ENCODE peak calls at places on chromosomes 16 and 17, in four cellular contexts. One of them, this sample, is unnamed.

GRCh38 chr17:5121186-5121841 is 5.5 kb downstream of the USP6 start:
- DNase-seq in PC-3: no peak
- DNase-seq in small intestine: no peak
- DNase-seq in cardiac muscle cell: no peak
- DNase-seq in this sample: no peak

GRCh38 chr16:50102046-50102756 is 36.4 kb downstream of the HEATR3 start:
- DNase-seq in small intestine: no peak
- DNase-seq in cardiac muscle cell: no peak
- DNase-seq in PC-3: no peak
- DNase-seq in this sample: no peak

GRCh38 chr16:87178177-87178863 is 138.9 kb downstream of the C16orf95 start:
- DNase-seq in PC-3: no peak
- DNase-seq in small intestine: no peak
- DNase-seq in cardiac muscle cell: peak; percentile 36
- DNase-seq in this sample: no peak

GRCh38 chr17:59505610-59506276 is 59.7 kb upstream of the DHX40 start:
- DNase-seq in small intestine: no peak
- DNase-seq in PC-3: peak; percentile 66
- DNase-seq in cardiac muscle cell: no peak
- DNase-seq in this sample: no peak

GRCh38 chr16:31253642-31254045 is 6.1 kb upstream of the ITGAM start:
- DNase-seq in PC-3: no peak
- DNase-seq in small intestine: peak; percentile 65
- DNase-seq in cardiac muscle cell: peak; percentile 10
- DNase-seq in this sample: peak; percentile 82

GRCh38 chr17:29954405-29954804 is 13.0 kb downstream of the EFCAB5 start:
- DNase-seq in PC-3: no peak
- DNase-seq in small intestine: no peak
- DNase-seq in cardiac muscle cell: no peak
- DNase-seq in this sample: no peak

GRCh38 chr17:62057696-62058095 is 7.4 kb downstream of the MED13 start:
- DNase-seq in small intestine: no peak
- DNase-seq in PC-3: no peak
- DNase-seq in cardiac muscle cell: no peak
- DNase-seq in this sample: no peak

GRCh38 chr17:68326681-68327080 is 35.4 kb downstream of the ARSG start:
- DNase-seq in cardiac muscle cell: no peak
- DNase-seq in PC-3: no peak
- DNase-seq in small intestine: no peak
- DNase-seq in this sample: no peak

GRCh38 chr17:5931611-5932010 is 138.6 kb upstream of the WSCD1 start:
- DNase-seq in PC-3: no peak
- DNase-seq in small intestine: no peak
- DNase-seq in cardiac muscle cell: no peak
- DNase-seq in this sample: no peak

GRCh38 chr17:39270923-39271322 is 45.2 kb upstream of the STAC2 start:
- DNase-seq in PC-3: peak; percentile 22
- DNase-seq in small intestine: no peak
- DNase-seq in cardiac muscle cell: no peak
- DNase-seq in this sample: no peak

GRCh38 chr17:50501906-50502642 is 6.2 kb upstream of the MYCBPAP start:
- DNase-seq in PC-3: no peak
- DNase-seq in cardiac muscle cell: no peak
- DNase-seq in small intestine: no peak
- DNase-seq in this sample: no peak

GRCh38 chr16:4846503-4846900 is 586 bp downstream of the GLYR1 start:
- DNase-seq in PC-3: peak; percentile 18
- DNase-seq in small intestine: peak; percentile 61
- DNase-seq in cardiac muscle cell: peak; percentile 68
- DNase-seq in this sample: no peak

GRCh38 chr17:50952889-50953288 is 86.7 kb upstream of the TOB1 start:
- DNase-seq in cardiac muscle cell: no peak
- DNase-seq in PC-3: no peak
- DNase-seq in small intestine: no peak
- DNase-seq in this sample: no peak

GRCh38 chr17:65559802-65560627 is 1.4 kb downstream of the AXIN2 start:
- DNase-seq in PC-3: no peak
- DNase-seq in cardiac muscle cell: peak; percentile 76
- DNase-seq in small intestine: no peak
- DNase-seq in this sample: peak; percentile 88

GRCh38 chr17:35407531-35407930 is 24.8 kb downstream of the SLFN12 start:
- DNase-seq in cardiac muscle cell: no peak
- DNase-seq in PC-3: no peak
- DNase-seq in small intestine: no peak
- DNase-seq in this sample: peak; percentile 74

DNA sequence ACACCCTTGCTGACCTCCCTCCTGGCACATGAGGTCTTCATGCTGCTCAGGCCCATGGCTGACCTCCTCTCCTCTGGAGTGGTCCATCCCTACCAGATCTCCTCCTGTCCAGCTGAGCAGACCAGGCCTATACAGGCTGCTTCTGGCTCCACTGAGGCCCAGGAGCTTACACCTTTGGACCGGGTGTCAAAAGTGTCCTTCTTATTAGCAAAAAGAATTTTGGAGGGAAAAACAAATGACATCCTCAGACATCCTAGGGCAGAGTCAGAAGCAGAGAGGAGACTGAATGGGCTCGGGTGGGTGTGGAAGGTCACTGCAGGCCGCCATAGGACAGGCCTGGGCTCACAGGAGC is 38.1 kb downstream of the WSB1 start:
- DNase-seq in PC-3: no peak
- DNase-seq in cardiac muscle cell: no peak
- DNase-seq in small intestine: no peak
- DNase-seq in this sample: peak; percentile 21
- H3K27ac ChIP-seq in PC-3: peak overlapping the region; percentile 83
- H3K27ac ChIP-seq in cardiac muscle cell: peak overlapping the region; percentile 89
- H3K27ac ChIP-seq in small intestine: peak overlapping the region; percentile 97
- H3K27ac ChIP-seq in this sample: peak overlapping the region; percentile 93

DNA sequence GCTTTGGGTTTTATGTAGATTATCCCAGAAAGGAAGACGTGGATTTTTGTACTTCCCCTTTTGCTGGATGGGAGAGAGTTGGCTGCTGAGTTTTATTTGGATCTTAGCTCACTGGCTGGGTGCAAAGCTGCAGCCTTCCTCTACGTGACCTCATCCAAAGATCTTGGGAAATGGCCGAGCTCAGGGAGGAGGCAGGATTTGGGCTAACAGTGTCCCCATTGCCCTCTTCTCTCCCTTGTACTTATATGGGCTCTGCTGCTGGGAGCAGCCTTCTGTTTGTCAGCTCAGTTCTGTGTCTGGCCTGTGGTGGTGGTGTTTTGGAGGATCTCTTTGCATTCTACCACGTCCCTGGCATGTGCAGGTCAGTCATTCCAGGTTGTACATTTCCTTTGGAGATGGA is 2.0 kb downstream of the AOC3 start:
- DNase-seq in PC-3: no peak
- DNase-seq in cardiac muscle cell: no peak
- DNase-seq in small intestine: no peak
- DNase-seq in this sample: no peak
- H3K4me3 ChIP-seq in PC-3: no peak overlapping the region
- H3K4me3 ChIP-seq in cardiac muscle cell: no peak overlapping the region
- H3K4me3 ChIP-seq in small intestine: no peak overlapping the region
- H3K4me3 ChIP-seq in this sample: peak overlapping the region; percentile 48

DNA sequence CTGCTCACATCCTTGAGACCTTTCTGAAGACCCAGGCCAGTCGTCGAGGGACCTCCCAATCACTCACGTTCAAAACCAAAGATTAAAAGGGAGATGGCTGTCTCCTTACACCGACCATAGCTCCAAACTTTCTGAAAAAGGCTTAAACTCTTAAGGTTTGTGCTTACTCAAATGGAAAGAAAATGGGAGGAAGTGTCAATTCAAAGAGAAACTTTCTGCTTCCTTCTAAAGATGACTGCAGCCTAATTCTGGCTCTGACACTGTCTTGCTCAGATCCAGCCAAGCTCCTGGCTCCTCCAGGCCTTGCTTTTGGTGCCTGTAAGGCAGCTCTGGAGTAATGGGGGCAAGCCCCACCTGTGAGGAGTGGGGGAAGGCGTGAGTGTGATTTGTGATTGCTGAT is 54.9 kb upstream of the WSB1 start:
- DNase-seq in PC-3: no peak
- DNase-seq in small intestine: no peak
- DNase-seq in cardiac muscle cell: no peak
- DNase-seq in this sample: no peak
- H3K27ac ChIP-seq in PC-3: no peak overlapping the region
- H3K27ac ChIP-seq in small intestine: peak overlapping the region; percentile 57
- H3K27ac ChIP-seq in cardiac muscle cell: no peak overlapping the region
- H3K27ac ChIP-seq in this sample: peak overlapping the region; percentile 66

GRCh38 chr16:22353933-22354541 is 20.4 kb downstream of the CDR2 start:
- DNase-seq in PC-3: no peak
- DNase-seq in small intestine: peak; percentile 35
- DNase-seq in cardiac muscle cell: no peak
- DNase-seq in this sample: no peak
- H3K4me3 ChIP-seq in PC-3: no peak overlapping the region
- H3K4me3 ChIP-seq in small intestine: no peak overlapping the region
- H3K4me3 ChIP-seq in cardiac muscle cell: no peak overlapping the region
- H3K4me3 ChIP-seq in this sample: no peak overlapping the region

GRCh38 chr16:66618588-66618987 is 14.1 kb downstream of the CMTM3 start:
- DNase-seq in small intestine: no peak
- DNase-seq in PC-3: peak; percentile 90
- DNase-seq in cardiac muscle cell: no peak
- DNase-seq in this sample: no peak

GRCh38 chr16:66619036-66619435 is 14.5 kb downstream of the CMTM3 start:
- DNase-seq in cardiac muscle cell: no peak
- DNase-seq in PC-3: no peak
- DNase-seq in small intestine: no peak
- DNase-seq in this sample: no peak

GRCh38 chr16:66620419-66620775 is 15.9 kb downstream of the CMTM3 start:
- DNase-seq in PC-3: no peak
- DNase-seq in cardiac muscle cell: no peak
- DNase-seq in small intestine: no peak
- DNase-seq in this sample: no peak

GRCh38 chr16:66617728-66618127 is 13.2 kb downstream of the CMTM3 start:
- DNase-seq in cardiac muscle cell: peak; percentile 38
- DNase-seq in PC-3: no peak
- DNase-seq in small intestine: no peak
- DNase-seq in this sample: no peak

GRCh38 chr16:66619534-66620418 is 15.3 kb downstream of the CMTM3 start:
- DNase-seq in PC-3: no peak
- DNase-seq in cardiac muscle cell: peak; percentile 77
- DNase-seq in small intestine: no peak
- DNase-seq in this sample: no peak
- H3K27ac ChIP-seq in PC-3: no peak overlapping the region
- H3K27ac ChIP-seq in cardiac muscle cell: peak overlapping the region; percentile 81
- H3K27ac ChIP-seq in small intestine: no peak overlapping the region
- H3K27ac ChIP-seq in this sample: no peak overlapping the region

GRCh38 chr17:48022906-48023305 is 14.7 kb downstream of the COPZ2 start:
- DNase-seq in PC-3: peak; percentile 70
- DNase-seq in small intestine: no peak
- DNase-seq in cardiac muscle cell: no peak
- DNase-seq in this sample: no peak
- H3K4me3 ChIP-seq in PC-3: peak overlapping the region; percentile 65
- H3K4me3 ChIP-seq in small intestine: no peak overlapping the region
- H3K4me3 ChIP-seq in cardiac muscle cell: peak overlapping the region; percentile 21
- H3K4me3 ChIP-seq in this sample: no peak overlapping the region

GRCh38 chr17:19533036-19533717 is 477 bp upstream of the SLC47A1 start:
- DNase-seq in small intestine: no peak
- DNase-seq in PC-3: no peak
- DNase-seq in cardiac muscle cell: no peak
- DNase-seq in this sample: no peak

GRCh38 chr17:19534562-19535149 is 1.0 kb downstream of the SLC47A1 start:
- DNase-seq in cardiac muscle cell: no peak
- DNase-seq in PC-3: no peak
- DNase-seq in small intestine: no peak
- DNase-seq in this sample: no peak

GRCh38 chr17:19531780-19532501 is 1.7 kb upstream of the SLC47A1 start:
- DNase-seq in cardiac muscle cell: no peak
- DNase-seq in small intestine: no peak
- DNase-seq in PC-3: no peak
- DNase-seq in this sample: no peak

GRCh38 chr17:19537116-19537515 is 3.5 kb downstream of the SLC47A1 start:
- DNase-seq in small intestine: no peak
- DNase-seq in PC-3: no peak
- DNase-seq in cardiac muscle cell: no peak
- DNase-seq in this sample: no peak

GRCh38 chr17:19533718-19534561 is at the start of gene SLC47A1:
- DNase-seq in small intestine: no peak
- DNase-seq in cardiac muscle cell: peak; percentile 66
- DNase-seq in PC-3: no peak
- DNase-seq in this sample: peak; percentile 91
- H3K27ac ChIP-seq in small intestine: no peak within 1 kb of the TSS
- H3K27ac ChIP-seq in cardiac muscle cell: no peak within 1 kb of the TSS
- H3K27ac ChIP-seq in PC-3: no peak within 1 kb of the TSS
- H3K27ac ChIP-seq in this sample: peak within 1 kb of the TSS; percentile 41

GRCh38 chr16:10180042-10180770 is 2.0 kb downstream of the GRIN2A start:
- DNase-seq in PC-3: no peak
- DNase-seq in cardiac muscle cell: no peak
- DNase-seq in small intestine: no peak
- DNase-seq in this sample: peak; percentile 79

GRCh38 chr16:10183606-10183959 is 1.4 kb upstream of the GRIN2A start:
- DNase-seq in small intestine: no peak
- DNase-seq in cardiac muscle cell: no peak
- DNase-seq in PC-3: no peak
- DNase-seq in this sample: no peak

GRCh38 chr16:10180771-10181163 is 1.5 kb downstream of the GRIN2A start:
- DNase-seq in PC-3: no peak
- DNase-seq in small intestine: peak; percentile 6
- DNase-seq in cardiac muscle cell: peak; percentile 85
- DNase-seq in this sample: peak; percentile 72

GRCh38 chr16:10182186-10182683 is at the start of gene GRIN2A:
- DNase-seq in PC-3: no peak
- DNase-seq in small intestine: no peak
- DNase-seq in cardiac muscle cell: peak; percentile 22
- DNase-seq in this sample: no peak

GRCh38 chr16:10181196-10182162 is 749 bp downstream of the GRIN2A start:
- DNase-seq in PC-3: peak; percentile 59
- DNase-seq in small intestine: peak; percentile 56
- DNase-seq in cardiac muscle cell: peak; percentile 82
- DNase-seq in this sample: peak; percentile 95
- H3K4me3 ChIP-seq in PC-3: peak overlapping the region; percentile 27
- H3K4me3 ChIP-seq in small intestine: no peak overlapping the region
- H3K4me3 ChIP-seq in cardiac muscle cell: peak overlapping the region; percentile 33
- H3K4me3 ChIP-seq in this sample: peak overlapping the region; percentile 37